ENCODE peak calls at places on chromosomes 7 and 10, in five cellular contexts. L is A673, W is glutamatergic neuron, A is astrocyte of the spinal cord, E is AG10803. I is an unnamed sample.

GRCh38 chr10:69911571-69912528 is 110.1 kb downstream of the COL13A1 start:
- DNase-seq in A (no peak), W (no peak), E (peak; percentile 64), L (no peak), I (peak; percentile 28)

GRCh38 chr7:130945411-130945811 is 211.4 kb upstream of the KLF14 start:
- DNase-seq in A (no peak), E (no peak), W (no peak), L (no peak), I (no peak)

GRCh38 chr7:92527300-92528187 is 776 bp downstream of the PEX1 start:
- DNase-seq in E (peak; percentile 44), W (peak; percentile 63), A (peak; percentile 54), L (peak; percentile 74), I (peak; percentile 66)

GRCh38 chr7:106371629-106372028 is 86.8 kb upstream of the NAMPT start:
- DNase-seq in L (peak; percentile 10), A (no peak), W (no peak), E (peak; percentile 3), I (no peak)

GRCh38 chr10:26931223-26931622 is 70.5 kb upstream of the ABI1 start:
- DNase-seq in L (no peak), E (no peak), W (peak; percentile 48), A (no peak), I (peak; percentile 23)

GRCh38 chr10:132360766-132361447 is 28.9 kb downstream of the LRRC27 start:
- DNase-seq in W (no peak), A (no peak), E (no peak), L (no peak), I (peak; percentile 38)

GRCh38 chr7:45082031-45082830 is 6.5 kb downstream of the NACAD start:
- DNase-seq in A (no peak), L (no peak), W (no peak), E (no peak), I (no peak)

GRCh38 chr10:92284112-92284704 is 6.7 kb downstream of the CPEB3 start:
- DNase-seq in A (no peak), L (no peak), E (no peak), W (no peak), I (no peak)

GRCh38 chr7:70830060-70830395 is 301.9 kb upstream of the GALNT17 start:
- DNase-seq in E (no peak), W (no peak), A (no peak), L (no peak), I (no peak)

GRCh38 chr10:69968830-69969229 is 83.8 kb upstream of the MACROH2A2 start:
- DNase-seq in A (no peak), L (peak; percentile 81), E (no peak), W (no peak), I (no peak)

GRCh38 chr7:30164567-30164966 is 29.8 kb downstream of the MTURN start:
- DNase-seq in L (peak; percentile 61), A (peak; percentile 65), W (no peak), E (peak; percentile 65), I (no peak)

GRCh38 chr7:86914468-86915054 is 144.9 kb downstream of the ELAPOR2 start:
- DNase-seq in W (no peak), A (peak; percentile 19), L (peak; percentile 42), E (peak; percentile 27), I (no peak)

GRCh38 chr10:43287056-43288007 is 20.5 kb upstream of the RASGEF1A start:
- DNase-seq in E (no peak), W (no peak), L (no peak), A (no peak), I (no peak)

GRCh38 chr10:21497177-21497807 is 28.2 kb downstream of the SKIDA1 start:
- DNase-seq in E (peak; percentile 86), W (peak; percentile 73), A (peak; percentile 80), L (peak; percentile 96), I (peak; percentile 80)

GRCh38 chr7:151704969-151705743 is 171.8 kb downstream of the PRKAG2 start:
- DNase-seq in L (no peak), W (peak; percentile 46), E (no peak), A (no peak), I (no peak)

GRCh38 chr7:5750026-5750425 is 31.4 kb downstream of the RNF216 start:
- DNase-seq in L (no peak), E (peak; percentile 85), W (no peak), A (no peak), I (no peak)

GRCh38 chr7:8491106-8491505 is 57.7 kb downstream of the NXPH1 start:
- DNase-seq in L (no peak), W (no peak), E (no peak), A (no peak), I (no peak)

GRCh38 chr7:44534501-44534900 is 6.6 kb downstream of the NPC1L1 start:
- DNase-seq in W (peak; percentile 62), A (peak; percentile 6), E (no peak), L (peak; percentile 73), I (peak; percentile 73)

GRCh38 chr7:159070422-159071148 is 74.1 kb downstream of the VIPR2 start:
- DNase-seq in W (no peak), E (no peak), A (peak; percentile 16), L (no peak), I (no peak)

GRCh38 chr10:87761892-87762291 is 56.1 kb downstream of the ATAD1 start:
- DNase-seq in W (no peak), L (peak; percentile 30), E (peak; percentile 53), A (peak; percentile 69), I (no peak)

GRCh38 chr7:155298834-155299538 is 1.3 kb downstream of the INSIG1 start:
- DNase-seq in E (peak; percentile 90), W (peak; percentile 92), L (peak; percentile 94), A (peak; percentile 98), I (peak; percentile 87)

GRCh38 chr7:155869784-155870076 is 57.5 kb upstream of the SHH start:
- DNase-seq in A (no peak), W (no peak), L (no peak), E (no peak), I (no peak)

GRCh38 chr10:131959841-131960240 is 21.9 kb downstream of the BNIP3 start:
- DNase-seq in L (no peak), A (no peak), W (no peak), E (no peak), I (no peak)

GRCh38 chr10:17562572-17562971 is 54.6 kb downstream of the HACD1 start:
- DNase-seq in E (peak; percentile 67), A (peak; percentile 89), W (no peak), L (peak; percentile 93), I (no peak)

GRCh38 chr10:62650411-62650810 is 154.1 kb upstream of the ADO start:
- DNase-seq in W (no peak), E (peak; percentile 32), A (no peak), L (no peak), I (no peak)

GRCh38 chr10:23293145-23293724 is 51.4 kb downstream of the C10orf67 start:
- DNase-seq in W (peak; percentile 61), L (peak; percentile 83), A (peak; percentile 11), E (peak; percentile 7), I (peak; percentile 69)

GRCh38 chr10:23291551-23292334 is 52.9 kb downstream of the C10orf67 start:
- DNase-seq in L (peak; percentile 45), A (no peak), W (no peak), E (no peak), I (no peak)

GRCh38 chr10:23293973-23294372 is 50.6 kb downstream of the C10orf67 start:
- DNase-seq in L (no peak), W (no peak), A (no peak), E (no peak), I (no peak)

GRCh38 chr10:23294638-23295247 is 49.9 kb downstream of the C10orf67 start:
- DNase-seq in W (no peak), L (peak; percentile 56), E (peak; percentile 16), A (peak; percentile 5), I (no peak)
- TF ChIP-seq CTCF in W (peak; percentile 57), L (peak; percentile 78), E (peak; percentile 61), A (peak; percentile 58), I (peak; percentile 58)

DNA sequence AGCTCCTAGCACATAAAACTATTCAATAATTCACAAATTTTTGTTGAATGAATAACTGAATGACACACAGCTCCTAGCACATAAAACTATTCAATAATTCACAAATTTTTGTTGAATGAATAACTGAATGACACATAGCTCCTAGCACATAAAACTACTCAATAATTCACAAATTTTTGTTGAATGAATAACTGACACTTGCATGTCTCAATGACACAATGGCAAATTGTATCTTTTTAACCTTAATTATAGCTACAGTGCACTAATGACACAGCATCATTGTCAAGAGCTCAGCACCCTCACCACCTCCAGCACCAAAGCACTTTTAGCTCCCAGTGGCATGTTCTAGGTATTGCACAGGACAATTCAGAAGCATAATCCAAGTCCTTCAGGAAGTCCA is 131.6 kb downstream of the PDE1C start:
- DNase-seq in W (no peak), A (peak; percentile 43), E (peak; percentile 44), L (peak; percentile 15), I (no peak)
- TF ChIP-seq CTCF in W (peak; percentile 37), A (peak; percentile 33), E (peak; percentile 37), L (no peak), I (no peak)

GRCh38 chr10:75926763-75927162 is 495.3 kb downstream of the LRMDA start:
- DNase-seq in A (no peak), E (no peak), W (no peak), L (peak; percentile 44), I (no peak)
- TF ChIP-seq CTCF in A (no peak), E (no peak), W (no peak), L (peak; percentile 55), I (no peak)

DNA sequence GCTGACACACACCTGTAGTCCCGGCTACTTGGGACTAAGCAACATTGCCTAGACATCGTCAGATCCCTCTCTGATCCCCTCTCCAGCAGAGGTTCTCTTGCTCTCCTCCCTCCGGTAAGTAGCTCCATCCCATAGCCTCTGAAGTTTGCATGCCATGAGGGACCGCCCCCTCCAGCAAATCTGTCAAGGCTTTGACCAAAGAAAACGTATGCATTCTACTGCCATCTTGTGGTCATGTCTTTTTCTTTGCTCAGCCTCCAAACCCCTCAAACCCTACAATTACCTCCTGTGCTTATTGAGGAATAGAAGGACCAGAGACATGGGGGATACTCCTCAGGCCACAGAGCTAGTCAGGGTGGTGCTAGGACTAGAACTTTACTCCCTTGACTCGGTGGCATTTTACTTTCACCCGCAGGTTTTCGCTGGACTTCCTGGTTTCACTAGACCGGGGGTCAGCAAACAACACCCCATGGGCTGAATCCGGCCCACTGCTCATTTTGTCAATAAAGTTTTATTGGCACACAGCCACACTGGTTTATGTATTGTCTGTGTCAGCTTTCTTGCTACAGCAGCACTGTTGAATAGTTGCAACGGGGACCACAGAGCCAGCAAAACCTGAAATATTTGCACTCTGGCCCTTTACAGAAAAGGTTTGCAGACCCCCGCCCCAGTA is 202.6 kb upstream of the FOXK1 start:
- DNase-seq in E (no peak), A (peak; percentile 31), L (peak; percentile 84), W (peak; percentile 51), I (no peak)
- TF ChIP-seq CTCF in E (no peak), A (peak; percentile 43), L (peak; percentile 62), W (peak; percentile 57), I (no peak)

GRCh38 chr10:114458955-114459354 is 54.7 kb upstream of the AFAP1L2 start:
- DNase-seq in A (peak; percentile 24), E (peak; percentile 17), L (peak; percentile 38), W (peak; percentile 55), I (peak; percentile 60)
- TF ChIP-seq CTCF in A (peak; percentile 32), E (peak; percentile 27), L (peak; percentile 59), W (peak; percentile 58), I (peak; percentile 60)